ENCODE peak calls at places on chromosomes 6 and 20, in eight cellular contexts. Z is endothelial cell of umbilical vein; M is pancreas; L is HFF-Myc; J is testis; P is stomach; X is kidney; T is CD8-positive, alpha-beta T cell. C is an unnamed sample.

GRCh38 chr6:167736486-167737204 is 90.1 kb upstream of the AFDN start:
- DNase-seq in J (no peak), P (peak), Z (no peak), L (no peak), T (no peak), M (no peak), X (no peak), C (no peak)

GRCh38 chr6:159059099-159059498 is 14.3 kb upstream of the TAGAP start:
- DNase-seq in L (no peak), X (no peak), P (no peak), Z (no peak), J (no peak), M (no peak), T (no peak), C (no peak)

GRCh38 chr6:109389650-109390274 is 7.5 kb upstream of the CD164 start:
- DNase-seq in T (no peak), M (no peak), L (no peak), Z (no peak), J (no peak), P (no peak), X (no peak), C (no peak)

GRCh38 chr20:5674176-5674660 is 76.0 kb upstream of the SHLD1 start:
- DNase-seq in X (no peak), T (no peak), L (no peak), J (no peak), M (no peak), Z (no peak), P (no peak), C (no peak)

GRCh38 chr6:167324111-167324510 is 775 bp upstream of the TTLL2 start:
- DNase-seq in T (no peak), L (no peak), P (no peak), J (no peak), Z (no peak), M (no peak), X (no peak), C (no peak)

GRCh38 chr6:41504526-41505021 is 41.6 kb upstream of the FOXP4 start:
- DNase-seq in M (no peak), T (no peak), X (no peak), P (no peak), Z (peak), J (peak), L (no peak), C (no peak)

GRCh38 chr6:43623880-43624785 is 4.9 kb downstream of the GTPBP2 start:
- DNase-seq in T (no peak), J (peak), X (no peak), P (no peak), M (no peak), L (no peak), Z (no peak), C (no peak)

GRCh38 chr6:14082771-14083170 is 34.8 kb upstream of the CD83 start:
- DNase-seq in M (no peak), T (no peak), Z (no peak), L (no peak), J (no peak), P (no peak), X (no peak), C (no peak)

GRCh38 chr6:92337571-92337970 is 1081.8 kb downstream of the EPHA7 start:
- DNase-seq in P (no peak), X (no peak), T (no peak), M (no peak), J (no peak), L (no peak), Z (no peak), C (peak)

GRCh38 chr6:73041051-73041450 is 184.2 kb downstream of the KHDC1L start:
- DNase-seq in T (no peak), J (no peak), P (no peak), Z (no peak), X (no peak), L (no peak), M (no peak), C (no peak)

GRCh38 chr6:94052754-94053153 is 633.4 kb upstream of the EPHA7 start:
- DNase-seq in J (no peak), P (no peak), L (no peak), M (no peak), Z (no peak), T (no peak), X (no peak), C (no peak)
- TF ChIP-seq CTCF in J (no peak), P (no peak), L (no peak), M (no peak), Z (no peak), T (no peak), X (peak), C (peak)

DNA sequence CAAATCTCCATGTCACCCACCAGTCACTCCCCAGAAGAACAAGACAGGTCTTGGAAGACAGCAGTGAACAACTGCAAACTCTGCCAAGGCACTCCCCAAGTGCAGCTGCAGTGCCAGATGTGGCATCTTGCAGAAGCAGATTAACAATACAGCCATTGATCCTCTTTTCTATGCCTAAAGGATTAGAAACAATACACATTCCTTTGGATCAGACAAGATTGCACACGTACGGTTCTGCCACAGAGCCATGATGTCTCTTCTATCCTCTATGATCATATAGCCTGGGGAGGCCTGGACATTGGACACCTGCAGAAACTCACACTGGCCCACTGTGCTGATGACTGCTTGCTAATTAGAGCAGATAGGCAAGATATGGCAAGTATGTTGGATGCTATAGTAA is 155.9 kb downstream of the MYLK4 start:
- DNase-seq in X (no peak), J (no peak), T (no peak), M (no peak), P (no peak), L (no peak), Z (no peak), C (no peak)
- H3K4me3 ChIP-seq in X (no peak), J (no peak), T (no peak), M (no peak), P (no peak), L (no peak), Z (no peak), C (no peak)

GRCh38 chr6:18752278-18753057 is 365.3 kb downstream of the RNF144B start:
- DNase-seq in T (no peak), M (no peak), L (no peak), Z (no peak), X (no peak), P (no peak), J (no peak), C (no peak)
- TF ChIP-seq CTCF in T (no peak), M (no peak), L (no peak), Z (no peak), X (no peak), P (no peak), J (no peak), C (no peak)

GRCh38 chr6:142844065-142844755 is 100.8 kb downstream of the HIVEP2 start:
- DNase-seq in J (no peak), X (no peak), M (no peak), T (no peak), P (no peak), L (no peak), Z (no peak), C (no peak)

GRCh38 chr6:142841915-142842314 is 103.1 kb downstream of the HIVEP2 start:
- DNase-seq in P (no peak), M (no peak), T (no peak), Z (no peak), L (no peak), X (no peak), J (no peak), C (no peak)

GRCh38 chr6:142843344-142843743 is 101.6 kb downstream of the HIVEP2 start:
- DNase-seq in L (no peak), Z (no peak), T (no peak), X (no peak), M (no peak), P (no peak), J (no peak), C (no peak)

GRCh38 chr6:142845143-142845571 is 99.8 kb downstream of the HIVEP2 start:
- DNase-seq in X (no peak), P (no peak), T (no peak), M (no peak), Z (peak), J (no peak), L (no peak), C (peak)

GRCh38 chr6:142842423-142843261 is 102.3 kb downstream of the HIVEP2 start:
- DNase-seq in P (no peak), X (no peak), T (peak), M (no peak), L (peak), Z (peak), J (no peak), C (no peak)
- H3K4me3 ChIP-seq in P (peak), X (no peak), T (peak), M (no peak), L (no peak), Z (no peak), J (no peak), C (no peak)

GRCh38 chr6:15245361-15246216 is at the start of gene JARID2:
- DNase-seq in T (peak), P (peak), L (peak), X (peak), Z (peak), M (peak), J (peak), C (peak)
- TF ChIP-seq CTCF in T (no peak), P (no peak), L (no peak), X (peak), Z (no peak), M (no peak), J (peak), C (no peak)

GRCh38 chr6:144285798-144286502 is 815 bp downstream of the UTRN start:
- DNase-seq in T (peak), X (peak), M (peak), J (peak), Z (peak), L (no peak), P (peak), C (peak)
- H3K4me3 ChIP-seq in T (peak), X (peak), M (peak), J (peak), Z (peak), L (peak), P (peak), C (peak)